ENCODE peak calls at places on chromosomes 2 and 18, in nine cellular contexts. P, X, L, H, N, E, T, O and K are unnamed samples. For H3K27me3, the result is how much of the 10 kb centered on the place peaks cover.

GRCh38 chr18:75864816-75865215 is 437.3 kb upstream of the SMIM21 start:
- DNase-seq in P (no peak), X (no peak), L (no peak), H (no peak), N (no peak), E (no peak), T (no peak), O (no peak), K (no peak)

GRCh38 chr2:88753833-88754584 is 62.5 kb downstream of the RPIA start:
- DNase-seq in P (no peak), X (no peak), L (no peak), H (no peak), N (peak), E (peak), T (no peak), O (no peak), K (no peak)

GRCh38 chr2:128359841-128360240 is 41.2 kb upstream of the HS6ST1 start:
- DNase-seq in P (no peak), X (peak), L (no peak), H (no peak), N (no peak), E (no peak), T (no peak), O (no peak), K (peak)

GRCh38 chr2:161625314-161625919 is 1.2 kb downstream of the SLC4A10 start:
- DNase-seq in P (no peak), X (peak), L (peak), H (no peak), N (no peak), E (peak), T (no peak), O (peak), K (no peak)

GRCh38 chr18:49340446-49340845 is 120.0 kb downstream of the DYM start:
- DNase-seq in P (no peak), X (no peak), L (no peak), H (no peak), N (peak), E (no peak), T (no peak), O (no peak), K (no peak)

GRCh38 chr18:76314496-76314895 is 180.5 kb downstream of the ZNF516 start:
- DNase-seq in P (no peak), X (no peak), L (no peak), H (no peak), N (no peak), E (no peak), T (no peak), O (no peak), K (no peak)

GRCh38 chr2:158502984-158503383 is 46.2 kb downstream of the PKP4 start:
- DNase-seq in P (no peak), X (no peak), L (no peak), H (no peak), N (peak), E (no peak), T (peak), O (no peak), K (no peak)

GRCh38 chr2:16105178-16105663 is 164.9 kb downstream of the MYCN start:
- DNase-seq in P (no peak), X (no peak), L (peak), H (no peak), N (no peak), E (no peak), T (no peak), O (no peak), K (no peak)

GRCh38 chr2:26946841-26947784 is 23.3 kb upstream of the MAPRE3 start:
- DNase-seq in P (no peak), X (peak), L (no peak), H (no peak), N (peak), E (no peak), T (no peak), O (no peak), K (peak)

GRCh38 chr18:13726972-13727331 is 479 bp downstream of the RNMT start:
- DNase-seq in P (peak), X (peak), L (peak), H (peak), N (peak), E (peak), T (no peak), O (peak), K (peak)

GRCh38 chr18:63940008-63940407 is 9.1 kb upstream of the HMSD start:
- DNase-seq in P (no peak), X (no peak), L (no peak), H (no peak), N (no peak), E (no peak), T (no peak), O (no peak), K (no peak)

GRCh38 chr2:28387082-28387960 is 5.3 kb upstream of the FOSL2 start:
- DNase-seq in P (no peak), X (no peak), L (no peak), H (no peak), N (peak), E (no peak), T (no peak), O (no peak), K (no peak)

GRCh38 chr18:41499345-41499744 is 455.7 kb upstream of the PIK3C3 start:
- DNase-seq in P (no peak), X (no peak), L (no peak), H (no peak), N (no peak), E (no peak), T (no peak), O (no peak), K (no peak)

GRCh38 chr2:219022616-219023015 is 18.7 kb downstream of the CFAP65 start:
- DNase-seq in P (no peak), X (no peak), L (no peak), H (no peak), N (no peak), E (no peak), T (no peak), O (no peak), K (no peak)

GRCh38 chr18:25743661-25744151 is 346.7 kb downstream of the SS18 start:
- DNase-seq in P (no peak), X (peak), L (peak), H (no peak), N (no peak), E (peak), T (no peak), O (no peak), K (no peak)

GRCh38 chr2:174145827-174146226 is 102.5 kb downstream of the OLA1 start:
- DNase-seq in P (no peak), X (peak), L (no peak), H (no peak), N (peak), E (peak), T (no peak), O (no peak), K (no peak)

GRCh38 chr2:105376789-105377231 is 22.0 kb downstream of the FHL2 start:
- DNase-seq in P (no peak), X (no peak), L (no peak), H (no peak), N (peak), E (no peak), T (no peak), O (no peak), K (no peak)

GRCh38 chr2:219736196-219736595 is 108.8 kb downstream of the SLC4A3 start:
- DNase-seq in P (no peak), X (peak), L (peak), H (no peak), N (peak), E (peak), T (peak), O (no peak), K (no peak)

GRCh38 chr2:46073540-46074018 is 223.6 kb upstream of the EPAS1 start:
- DNase-seq in P (no peak), X (no peak), L (no peak), H (no peak), N (peak), E (no peak), T (peak), O (no peak), K (no peak)

GRCh38 chr2:88350641-88351601 is 101.6 kb downstream of the FOXI3 start:
- DNase-seq in P (no peak), X (peak), L (peak), H (no peak), N (peak), E (peak), T (no peak), O (peak), K (no peak)

GRCh38 chr18:69567813-69568488 is 167.3 kb downstream of the DOK6 start:
- DNase-seq in P (no peak), X (no peak), L (peak), H (no peak), N (no peak), E (peak), T (no peak), O (no peak), K (no peak)

GRCh38 chr2:107669335-107669734 is 157.4 kb upstream of the RGPD4 start:
- DNase-seq in P (no peak), X (peak), L (peak), H (no peak), N (peak), E (peak), T (no peak), O (no peak), K (no peak)

GRCh38 chr18:3603460-3604259 is 153.7 kb downstream of the TGIF1 start:
- DNase-seq in P (no peak), X (peak), L (peak), H (no peak), N (peak), E (peak), T (peak), O (no peak), K (no peak)

GRCh38 chr2:96768083-96768561 is 7.4 kb downstream of the CNNM4 start:
- DNase-seq in P (no peak), X (peak), L (no peak), H (no peak), N (peak), E (no peak), T (no peak), O (no peak), K (no peak)

GRCh38 chr2:147863835-147864234 is 19.0 kb downstream of the ACVR2A start:
- DNase-seq in P (no peak), X (no peak), L (no peak), H (no peak), N (no peak), E (no peak), T (no peak), O (no peak), K (no peak)

GRCh38 chr2:42933824-42934254 is 141.5 kb upstream of the HAAO start:
- DNase-seq in P (no peak), X (no peak), L (no peak), H (no peak), N (no peak), E (no peak), T (no peak), O (no peak), K (no peak)

GRCh38 chr18:60092073-60092472 is 192.3 kb downstream of the PMAIP1 start:
- DNase-seq in P (no peak), X (no peak), L (no peak), H (no peak), N (peak), E (no peak), T (no peak), O (no peak), K (no peak)

GRCh38 chr2:26462511-26463251 is 15.2 kb downstream of the OTOF start:
- DNase-seq in P (peak), X (peak), L (peak), H (no peak), N (peak), E (peak), T (no peak), O (no peak), K (peak)

GRCh38 chr2:173307287-173307686 is 47.4 kb upstream of the CDCA7 start:
- DNase-seq in P (no peak), X (peak), L (peak), H (no peak), N (peak), E (peak), T (no peak), O (no peak), K (no peak)

DNA sequence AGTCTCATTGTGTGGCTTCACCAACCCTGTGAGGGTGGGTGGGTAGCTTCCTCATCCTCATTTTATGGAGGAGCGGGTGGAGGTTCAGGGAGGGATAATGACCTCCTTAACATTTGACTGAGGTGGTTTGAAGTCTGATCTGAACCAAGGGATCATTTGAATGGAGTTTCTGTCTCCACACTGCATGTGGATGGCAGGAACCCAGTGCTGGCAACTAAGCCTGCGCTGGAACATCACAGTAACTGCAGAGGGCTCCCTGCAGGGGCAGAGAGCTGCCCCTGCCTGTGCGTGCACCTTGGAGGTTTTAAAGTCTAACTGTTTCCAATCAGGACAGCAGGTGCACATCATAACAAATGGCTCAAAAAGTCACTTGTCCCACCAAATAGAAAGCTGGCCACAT is 3.3 kb downstream of the AGAP1 start:
- DNase-seq in P (no peak), X (no peak), L (no peak), H (no peak), N (no peak), E (no peak), T (no peak), O (peak), K (no peak)
- H3K4me3 ChIP-seq in P (no peak), X (no peak), L (no peak), H (no peak), N (no peak), E (no peak), T (no peak), O (peak), K (no peak)

GRCh38 chr2:169361706-169362345 is 508 bp downstream of the LRP2 start:
- DNase-seq in P (no peak), X (peak), L (peak), H (no peak), N (peak), E (peak), T (no peak), O (peak), K (no peak)

GRCh38 chr2:169362346-169363026 is at the start of gene LRP2:
- DNase-seq in P (no peak), X (peak), L (peak), H (no peak), N (no peak), E (peak), T (no peak), O (peak), K (no peak)

GRCh38 chr2:169360984-169361705 is 1.2 kb downstream of the LRP2 start:
- DNase-seq in P (no peak), X (peak), L (peak), H (no peak), N (no peak), E (peak), T (no peak), O (no peak), K (no peak)

GRCh38 chr2:169363570-169364150 is 1.3 kb upstream of the LRP2 start:
- DNase-seq in P (no peak), X (peak), L (peak), H (no peak), N (peak), E (peak), T (no peak), O (peak), K (no peak)

DNA sequence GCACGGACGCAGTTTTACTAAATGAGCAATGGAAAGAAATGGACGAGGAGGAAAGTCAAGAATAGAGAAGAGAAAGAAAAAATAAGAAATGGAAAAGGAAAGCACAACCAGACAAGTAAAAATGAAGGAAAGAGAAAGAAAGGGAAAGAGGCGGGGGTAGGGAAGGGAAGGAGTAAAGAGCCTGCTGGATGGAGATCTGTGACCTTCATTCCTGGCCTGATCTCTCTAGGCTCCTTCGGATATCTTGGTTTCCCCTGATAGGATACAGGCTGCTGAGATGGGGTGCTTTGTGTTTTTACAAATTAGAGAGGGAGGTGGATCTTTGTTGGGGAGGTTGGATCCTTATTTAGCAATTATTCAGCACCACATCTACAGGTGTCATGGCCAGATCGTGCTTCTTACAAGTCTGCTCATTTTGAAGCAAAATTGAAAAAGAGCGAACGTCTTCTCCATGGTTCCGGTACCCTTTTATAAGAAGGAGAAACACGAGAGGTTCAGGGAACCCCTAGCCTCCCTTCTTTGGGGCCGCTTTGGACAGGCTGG is 764 bp upstream of the LRP2 start:
- DNase-seq in P (no peak), X (peak), L (peak), H (no peak), N (peak), E (peak), T (no peak), O (no peak), K (no peak)
- H3K27me3 ChIP-seq in P (under half), X (half or more), L (under half), H (under half), N (under half), E (half or more), T (under half), O (under half), K (under half)

GRCh38 chr2:237701859-237702370 is 74.5 kb downstream of the LRRFIP1 start:
- DNase-seq in P (no peak), X (no peak), L (no peak), H (no peak), N (no peak), E (no peak), T (no peak), O (no peak), K (no peak)
- H3K4me3 ChIP-seq in P (peak), X (no peak), L (no peak), H (peak), N (peak), E (peak), T (no peak), O (no peak), K (peak)

GRCh38 chr2:134711622-134712125 is 7.1 kb downstream of the TMEM163 start:
- DNase-seq in P (no peak), X (no peak), L (no peak), H (no peak), N (no peak), E (peak), T (no peak), O (no peak), K (no peak)

GRCh38 chr2:134712334-134712733 is 6.5 kb downstream of the TMEM163 start:
- DNase-seq in P (no peak), X (no peak), L (no peak), H (no peak), N (no peak), E (no peak), T (no peak), O (no peak), K (no peak)

GRCh38 chr2:134714228-134714627 is 4.6 kb downstream of the TMEM163 start:
- DNase-seq in P (no peak), X (no peak), L (no peak), H (no peak), N (no peak), E (no peak), T (no peak), O (no peak), K (no peak)

GRCh38 chr2:134713606-134714005 is 5.2 kb downstream of the TMEM163 start:
- DNase-seq in P (no peak), X (no peak), L (no peak), H (no peak), N (no peak), E (no peak), T (no peak), O (no peak), K (no peak)

DNA sequence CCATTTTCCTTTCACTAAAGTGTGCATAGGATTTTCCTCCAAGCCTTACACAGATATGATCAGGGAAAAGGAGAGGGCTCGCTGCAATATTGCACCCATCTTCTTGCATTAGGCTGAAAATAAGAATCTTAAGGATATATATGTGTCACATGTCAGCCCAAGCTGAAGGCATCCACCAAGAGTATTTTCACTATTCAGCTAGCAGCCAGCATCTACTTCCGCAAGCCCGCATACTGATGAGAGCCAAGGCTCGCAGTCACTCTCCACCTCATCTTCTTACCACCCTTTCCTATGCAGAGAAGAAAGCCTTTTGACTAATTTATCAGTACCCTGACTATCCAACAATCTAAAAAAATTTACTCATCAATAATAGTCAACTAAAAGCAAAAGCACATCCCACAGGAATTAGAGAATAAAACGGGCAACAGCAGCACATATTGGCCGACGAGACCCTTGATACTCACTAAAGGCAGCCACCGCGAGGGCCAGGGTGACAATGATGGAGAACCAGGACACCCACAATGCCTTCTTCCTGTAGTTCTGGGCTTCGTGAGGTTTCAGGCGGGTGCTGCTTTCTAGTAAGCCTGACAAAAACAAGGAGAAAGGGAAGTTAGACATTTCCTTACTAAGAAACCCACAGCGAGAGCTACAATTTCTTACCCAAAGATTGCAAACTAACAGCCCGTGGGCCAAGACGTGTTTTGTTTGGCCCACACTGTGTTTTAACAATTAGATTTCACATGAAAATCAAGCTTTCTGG is 5.9 kb downstream of the TMEM163 start:
- DNase-seq in P (no peak), X (no peak), L (no peak), H (no peak), N (no peak), E (no peak), T (no peak), O (no peak), K (no peak)
- H3K27me3 ChIP-seq in P (under half), X (under half), L (under half), H (under half), N (under half), E (under half), T (under half), O (under half), K (under half)

GRCh38 chr2:85275984-85276540 is 51.7 kb downstream of the TGOLN2 start:
- DNase-seq in P (no peak), X (no peak), L (no peak), H (no peak), N (no peak), E (no peak), T (no peak), O (no peak), K (no peak)
- H3K4me3 ChIP-seq in P (peak), X (no peak), L (no peak), H (peak), N (no peak), E (no peak), T (peak), O (peak), K (peak)

GRCh38 chr2:19359021-19359357 is 566 bp upstream of the OSR1 start:
- DNase-seq in P (no peak), X (no peak), L (no peak), H (no peak), N (no peak), E (no peak), T (no peak), O (no peak), K (no peak)
- H3K27me3 ChIP-seq in P (half or more), X (half or more), L (half or more), H (under half), N (half or more), E (half or more), T (under half), O (half or more), K (under half)